ENCODE peak calls at places on chromosomes 6 and 20, in six cellular contexts. Y is IMR-90, W is HEK293T, Z is K562, B is A549, O is HepG2. L is an unnamed sample.

GRCh38 chr20:63342561-63343459 is 18.3 kb downstream of the CHRNA4 start:
- DNase-seq in Y (no peak), W (no peak), Z (no peak), B (no peak), O (no peak), L (no peak)

GRCh38 chr6:142927904-142928303 is 17.1 kb downstream of the HIVEP2 start:
- DNase-seq in Y (peak), W (no peak), Z (no peak), B (no peak), O (peak), L (no peak)

GRCh38 chr6:87656857-87657256 is 45.2 kb downstream of the AKIRIN2 start:
- DNase-seq in Y (no peak), W (no peak), Z (no peak), B (no peak), O (no peak), L (no peak)

GRCh38 chr6:100461920-100462295 is 2.8 kb downstream of the SIM1 start:
- DNase-seq in Y (no peak), W (no peak), Z (no peak), B (no peak), O (no peak), L (peak)

GRCh38 chr6:56764081-56764566 is 121.4 kb upstream of the DST start:
- DNase-seq in Y (peak), W (peak), Z (peak), B (peak), O (peak), L (peak)

GRCh38 chr6:80605165-80605989 is 498.9 kb downstream of the BCKDHB start:
- DNase-seq in Y (peak), W (no peak), Z (no peak), B (peak), O (peak), L (no peak)

GRCh38 chr6:129186988-129187387 is 304.1 kb downstream of the LAMA2 start:
- DNase-seq in Y (peak), W (no peak), Z (no peak), B (no peak), O (no peak), L (no peak)

GRCh38 chr6:15074806-15075205 is 171.1 kb upstream of the JARID2 start:
- DNase-seq in Y (no peak), W (no peak), Z (no peak), B (no peak), O (no peak), L (no peak)

GRCh38 chr20:40390654-40391053 is 298.4 kb downstream of the MAFB start:
- DNase-seq in Y (no peak), W (no peak), Z (no peak), B (no peak), O (no peak), L (no peak)

GRCh38 chr6:94389218-94389617 is 969.9 kb upstream of the EPHA7 start:
- DNase-seq in Y (no peak), W (no peak), Z (no peak), B (no peak), O (no peak), L (no peak)

GRCh38 chr20:23150304-23151007 is 64.3 kb upstream of the CD93 start:
- DNase-seq in Y (no peak), W (no peak), Z (no peak), B (no peak), O (no peak), L (no peak)

GRCh38 chr20:39164642-39165041 is 202.5 kb downstream of the DHX35 start:
- DNase-seq in Y (no peak), W (no peak), Z (no peak), B (no peak), O (no peak), L (no peak)

DNA sequence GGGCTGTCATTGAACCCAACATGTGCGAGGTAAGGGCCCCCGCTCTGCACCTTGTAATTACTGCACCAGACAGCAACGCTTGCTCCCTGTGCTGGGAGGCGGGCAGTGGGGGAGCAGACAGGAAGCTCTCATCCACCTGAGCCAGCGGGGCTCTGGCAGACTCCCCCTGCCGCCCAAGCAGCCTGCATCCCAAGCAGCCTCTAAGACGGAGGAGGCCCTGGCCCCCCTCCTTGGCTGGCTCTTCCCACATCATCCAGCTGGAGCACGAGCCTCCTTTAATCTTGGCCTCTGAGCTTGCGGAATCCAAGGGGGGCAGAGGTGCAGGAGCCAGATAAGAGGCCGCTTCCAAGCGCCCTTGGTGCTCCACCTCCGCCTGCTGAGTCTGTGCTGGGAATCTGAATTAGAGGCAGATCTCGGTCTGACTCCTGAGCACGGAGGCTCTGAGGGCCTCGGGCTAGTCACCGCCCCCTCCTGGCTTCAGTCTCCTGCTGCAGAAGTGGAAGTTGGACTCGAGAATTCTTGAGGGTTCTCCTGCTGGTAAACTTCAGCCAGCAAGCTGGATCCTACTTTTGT is 40.0 kb upstream of the CDH22 start:
- DNase-seq in Y (peak), W (peak), Z (peak), B (peak), O (no peak), L (no peak)
- TF ChIP-seq BHLHE40 in Y (no peak), W (no peak), Z (peak), B (no peak), O (no peak), L (no peak)

GRCh38 chr6:34489229-34489805 is 23.4 kb downstream of the PACSIN1 start:
- DNase-seq in Y (no peak), W (no peak), Z (no peak), B (no peak), O (no peak), L (no peak)

GRCh38 chr6:34490390-34491090 is 24.7 kb downstream of the PACSIN1 start:
- DNase-seq in Y (no peak), W (no peak), Z (no peak), B (no peak), O (no peak), L (no peak)

GRCh38 chr6:34493344-34493743 is 27.5 kb downstream of the PACSIN1 start:
- DNase-seq in Y (no peak), W (no peak), Z (no peak), B (no peak), O (no peak), L (no peak)

GRCh38 chr6:34487536-34487935 is 21.7 kb downstream of the PACSIN1 start:
- DNase-seq in Y (no peak), W (no peak), Z (no peak), B (no peak), O (no peak), L (no peak)

GRCh38 chr6:34491091-34491430 is 25.2 kb downstream of the PACSIN1 start:
- DNase-seq in Y (peak), W (no peak), Z (peak), B (no peak), O (no peak), L (no peak)
- TF ChIP-seq BHLHE40 in Y (no peak), W (no peak), Z (no peak), B (no peak), O (no peak), L (no peak)

DNA sequence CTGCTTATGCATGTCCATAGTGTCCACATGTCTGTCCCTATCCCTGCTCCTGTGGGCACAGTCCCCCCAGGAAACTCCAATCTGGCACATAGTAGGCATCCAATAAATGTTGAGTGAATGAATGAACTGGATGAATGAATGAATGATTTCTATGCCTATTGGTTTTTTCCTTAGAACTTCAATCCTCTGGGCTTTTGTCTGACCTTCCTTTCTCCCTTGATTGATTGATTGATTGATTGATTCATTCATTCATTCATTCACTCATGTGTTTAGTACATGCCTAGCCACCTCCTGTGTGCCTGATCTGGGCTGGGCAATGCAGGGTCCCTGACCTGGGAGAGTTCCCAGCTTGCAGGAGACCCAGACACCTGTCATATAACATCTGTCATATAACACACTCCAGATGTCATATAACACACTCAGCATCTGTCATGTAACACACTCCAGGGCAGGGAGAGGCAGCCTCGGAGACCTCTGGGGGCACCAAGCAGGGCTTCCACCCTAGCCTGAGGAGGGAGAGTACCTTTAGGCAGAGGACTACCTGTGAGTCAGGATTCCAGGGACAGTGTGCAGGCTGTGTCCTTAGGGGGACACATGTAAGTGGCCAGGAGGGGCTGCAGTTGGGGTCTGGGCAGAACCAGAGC is 17.9 kb downstream of the VSTM2L start:
- DNase-seq in Y (no peak), W (no peak), Z (no peak), B (no peak), O (no peak), L (no peak)
- TF ChIP-seq BHLHE40 in Y (no peak), W (no peak), Z (no peak), B (no peak), O (no peak), L (no peak)

GRCh38 chr6:149012040-149012545 is 265.3 kb downstream of the UST start:
- DNase-seq in Y (peak), W (peak), Z (no peak), B (peak), O (no peak), L (no peak)
- TF ChIP-seq BHLHE40 in Y (peak), W (no peak), Z (no peak), B (no peak), O (no peak), L (no peak)

GRCh38 chr6:51019785-51020184 is 201.1 kb downstream of the TFAP2B start:
- DNase-seq in Y (no peak), W (no peak), Z (no peak), B (no peak), O (no peak), L (no peak)
- TF ChIP-seq BHLHE40 in Y (no peak), W (no peak), Z (no peak), B (no peak), O (no peak), L (no peak)